ENCODE peak calls at places on chromosomes 5 and 9, in eight cellular contexts. S is foreskin keratinocyte, Q is ascending aorta, L is H1, F is endothelial cell, I is IMR-90, K is astrocyte of the spinal cord, E is lower lobe of right lung. U is an unnamed sample.

GRCh38 chr9:7150153-7150890 is 392.5 kb downstream of the KDM4C start:
- DNase-seq in S (no peak), Q (no peak), L (no peak), F (no peak), I (no peak), K (no peak), E (no peak), U (no peak)

GRCh38 chr5:169696621-169697517 is 59.8 kb downstream of the DOCK2 start:
- DNase-seq in S (no peak), Q (no peak), L (no peak), F (no peak), I (peak; percentile 25), K (no peak), E (no peak), U (no peak)

GRCh38 chr5:135217669-135218485 is 181.2 kb downstream of the MACROH2A1 start:
- DNase-seq in S (no peak), Q (no peak), L (no peak), F (peak; percentile 48), I (no peak), K (no peak), E (no peak), U (no peak)

GRCh38 chr5:39100851-39101396 is 26.7 kb upstream of the RICTOR start:
- DNase-seq in S (peak; percentile 97), Q (no peak), L (no peak), F (no peak), I (peak; percentile 99), K (peak; percentile 92), E (no peak), U (peak; percentile 95)

GRCh38 chr9:8600914-8601680 is 801.5 kb upstream of the DMAC1 start:
- DNase-seq in S (no peak), Q (no peak), L (no peak), F (no peak), I (no peak), K (no peak), E (no peak), U (no peak)

GRCh38 chr9:68877219-68877618 is 136.7 kb downstream of the PRKACG start:
- DNase-seq in S (no peak), Q (no peak), L (no peak), F (no peak), I (no peak), K (no peak), E (no peak), U (no peak)

GRCh38 chr9:95316794-95317118 is 753 bp downstream of the FANCC start:
- DNase-seq in S (no peak), Q (no peak), L (peak; percentile 51), F (peak; percentile 58), I (peak; percentile 50), K (peak; percentile 47), E (peak; percentile 80), U (no peak)

GRCh38 chr5:109453251-109453650 is 43.5 kb upstream of the PJA2 start:
- DNase-seq in S (no peak), Q (no peak), L (no peak), F (no peak), I (peak; percentile 46), K (no peak), E (no peak), U (no peak)

GRCh38 chr5:36949593-36949992 is 73.0 kb downstream of the NIPBL start:
- DNase-seq in S (no peak), Q (no peak), L (no peak), F (no peak), I (no peak), K (no peak), E (no peak), U (no peak)

GRCh38 chr9:14400658-14400995 is 86.7 kb upstream of the NFIB start:
- DNase-seq in S (peak; percentile 6), Q (no peak), L (peak; percentile 62), F (peak; percentile 62), I (peak; percentile 58), K (peak; percentile 82), E (no peak), U (peak; percentile 34)

GRCh38 chr5:117455236-117456233 is 880.9 kb upstream of the SEMA6A start:
- DNase-seq in S (no peak), Q (no peak), L (peak; percentile 43), F (peak; percentile 33), I (no peak), K (no peak), E (peak; percentile 43), U (no peak)

GRCh38 chr5:63613430-63613829 is 348.8 kb downstream of the HTR1A start:
- DNase-seq in S (no peak), Q (no peak), L (no peak), F (no peak), I (no peak), K (no peak), E (no peak), U (no peak)

GRCh38 chr9:89690334-89690912 is 85.6 kb downstream of the GADD45G start:
- DNase-seq in S (no peak), Q (no peak), L (no peak), F (no peak), I (no peak), K (no peak), E (no peak), U (no peak)

GRCh38 chr5:178808886-178809285 is 50.9 kb upstream of the ZNF354B start:
- DNase-seq in S (no peak), Q (no peak), L (no peak), F (no peak), I (no peak), K (no peak), E (no peak), U (no peak)

GRCh38 chr5:11973469-11973868 is 69.2 kb upstream of the CTNND2 start:
- DNase-seq in S (peak; percentile 91), Q (no peak), L (no peak), F (no peak), I (no peak), K (no peak), E (no peak), U (no peak)

GRCh38 chr9:11312976-11313375 is 700.2 kb upstream of the PTPRD start:
- DNase-seq in S (no peak), Q (no peak), L (no peak), F (no peak), I (no peak), K (peak; percentile 9), E (no peak), U (no peak)

GRCh38 chr5:167644619-167645018 is 646.8 kb upstream of the WWC1 start:
- DNase-seq in S (peak; percentile 74), Q (no peak), L (no peak), F (no peak), I (no peak), K (no peak), E (no peak), U (no peak)

GRCh38 chr9:16032799-16033198 is 480.0 kb downstream of the CCDC171 start:
- DNase-seq in S (no peak), Q (no peak), L (no peak), F (no peak), I (peak; percentile 49), K (peak; percentile 64), E (no peak), U (no peak)
- TF ChIP-seq CTCF in S (peak; percentile 22), Q (no peak), L (peak; percentile 25), F (no peak), I (peak; percentile 41), K (peak; percentile 23), E (no peak), U (peak; percentile 6)

DNA sequence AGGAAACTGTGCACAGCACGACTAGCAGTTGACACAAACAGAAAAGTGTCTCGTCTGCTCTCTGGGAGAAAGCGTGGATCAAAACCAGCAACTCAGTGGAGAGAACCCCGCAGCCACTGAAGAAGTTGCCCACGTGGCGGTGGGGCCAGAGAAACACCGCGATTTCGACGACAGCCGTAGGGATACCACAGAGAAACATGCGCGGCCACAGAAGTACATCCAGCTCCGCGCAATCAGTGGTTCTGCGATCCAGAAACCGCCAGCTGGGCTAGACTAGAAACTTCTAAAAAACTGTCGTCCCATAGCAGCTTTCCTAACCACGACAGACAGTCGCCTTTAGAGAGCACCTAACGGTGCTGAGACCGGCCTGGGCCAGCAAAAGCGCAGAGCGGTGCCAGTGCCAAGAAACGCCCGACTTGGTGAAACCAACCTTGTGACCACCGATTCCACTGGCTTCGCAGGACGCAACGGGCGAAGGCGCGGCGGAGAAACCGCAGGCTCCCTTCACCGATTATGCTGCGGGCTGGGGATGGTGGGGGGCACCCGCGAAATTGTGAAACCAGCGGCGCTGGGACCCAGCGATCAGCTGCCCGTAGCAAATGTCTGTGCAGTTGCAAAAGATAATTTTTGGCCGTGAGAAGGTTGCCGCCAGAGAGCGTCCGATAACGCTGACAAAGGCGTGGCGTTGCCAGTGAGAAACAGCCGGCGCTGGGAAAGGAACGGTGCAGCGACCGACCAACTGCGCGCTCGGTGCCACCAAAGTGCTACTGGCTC is 2.7 kb upstream of the ANXA2R start:
- DNase-seq in S (peak; percentile 56), Q (no peak), L (no peak), F (peak; percentile 46), I (peak; percentile 70), K (peak; percentile 81), E (peak; percentile 81), U (no peak)
- TF ChIP-seq CTCF in S (peak; percentile 43), Q (peak; percentile 4), L (no peak), F (no peak), I (no peak), K (no peak), E (peak; percentile 6), U (peak; percentile 27)

GRCh38 chr5:59569158-59569557 is 324.4 kb downstream of the PDE4D start:
- DNase-seq in S (no peak), Q (no peak), L (no peak), F (no peak), I (no peak), K (no peak), E (no peak), U (no peak)

GRCh38 chr5:59565551-59565950 is 328.0 kb downstream of the PDE4D start:
- DNase-seq in S (no peak), Q (no peak), L (no peak), F (no peak), I (no peak), K (no peak), E (no peak), U (no peak)

GRCh38 chr5:59564895-59565294 is 328.6 kb downstream of the PDE4D start:
- DNase-seq in S (no peak), Q (no peak), L (no peak), F (no peak), I (no peak), K (no peak), E (no peak), U (no peak)

GRCh38 chr5:59571077-59571476 is 322.4 kb downstream of the PDE4D start:
- DNase-seq in S (no peak), Q (no peak), L (no peak), F (no peak), I (no peak), K (no peak), E (no peak), U (no peak)

GRCh38 chr5:59569608-59570334 is 323.8 kb downstream of the PDE4D start:
- DNase-seq in S (no peak), Q (no peak), L (no peak), F (no peak), I (no peak), K (no peak), E (no peak), U (no peak)
- TF ChIP-seq CTCF in S (peak; percentile 28), Q (no peak), L (no peak), F (no peak), I (no peak), K (no peak), E (no peak), U (no peak)

DNA sequence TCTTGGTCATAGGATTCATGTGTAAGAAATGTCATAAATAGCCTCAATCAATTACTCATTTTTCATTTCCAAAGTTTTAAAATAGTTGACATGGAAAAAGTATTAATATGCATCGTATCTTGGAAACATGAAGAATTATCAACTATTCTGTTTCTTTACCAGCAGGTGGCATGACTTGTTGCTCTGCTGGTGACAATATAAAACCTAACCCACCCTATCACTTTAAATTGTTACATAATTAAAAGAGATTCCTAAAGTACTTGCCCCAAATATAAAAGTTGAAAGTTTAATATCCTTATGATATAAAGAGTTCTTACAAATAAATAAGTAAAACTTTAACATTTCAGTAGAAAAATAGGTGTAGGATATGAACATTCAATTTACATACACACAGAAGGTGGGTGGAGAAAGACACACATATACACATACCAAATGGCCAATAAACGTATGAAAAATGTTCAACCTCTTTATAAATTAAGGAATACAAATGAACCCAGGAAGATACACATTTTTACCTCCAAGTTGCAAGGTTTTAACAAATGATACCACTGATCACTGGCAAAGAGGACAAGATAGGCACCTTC is 30.6 kb downstream of the MAP1B start:
- DNase-seq in S (no peak), Q (no peak), L (no peak), F (no peak), I (no peak), K (no peak), E (no peak), U (no peak)
- TF ChIP-seq CTCF in S (peak; percentile 71), Q (peak; percentile 35), L (no peak), F (peak; percentile 59), I (peak; percentile 52), K (peak; percentile 38), E (peak; percentile 51), U (peak; percentile 53)